ENCODE peak calls at places on chromosomes 1 and 21, in four cellular contexts. P is AG04450, J is stomach, H is fibroblast of lung. K is an unnamed sample.

GRCh38 chr1:2314297-2314802 is 77.0 kb downstream of the MORN1 start:
- DNase-seq in P (no peak), J (peak), H (peak), K (no peak)

GRCh38 chr1:32900956-32901822 is at the start of gene TMEM54:
- DNase-seq in P (no peak), J (peak), H (peak), K (no peak)

GRCh38 chr1:16023050-16023653 is 1.3 kb downstream of the CLCNKA start:
- DNase-seq in P (no peak), J (no peak), H (no peak), K (no peak)

GRCh38 chr1:89546934-89547562 is 22.4 kb downstream of the LRRC8B start:
- DNase-seq in P (no peak), J (no peak), H (no peak), K (no peak)

GRCh38 chr1:175865041-175865766 is 121.8 kb upstream of the TNR start:
- DNase-seq in P (no peak), J (no peak), H (no peak), K (no peak)

GRCh38 chr1:172397221-172397620 is 23.3 kb upstream of the C1orf105 start:
- DNase-seq in P (no peak), J (no peak), H (peak), K (peak)

GRCh38 chr1:15326691-15327530 is 79.9 kb downstream of the FHAD1 start:
- DNase-seq in P (no peak), J (peak), H (peak), K (peak)

GRCh38 chr1:17668638-17669175 is 86.4 kb upstream of the ACTL8 start:
- DNase-seq in P (no peak), J (no peak), H (no peak), K (no peak)

GRCh38 chr1:168876830-168877229 is 147.8 kb upstream of the DPT start:
- DNase-seq in P (no peak), J (no peak), H (no peak), K (no peak)

GRCh38 chr1:4371849-4372248 is 282.6 kb upstream of the AJAP1 start:
- DNase-seq in P (no peak), J (no peak), H (no peak), K (no peak)

GRCh38 chr1:180225403-180225802 is 4.7 kb upstream of the LHX4 start:
- DNase-seq in P (no peak), J (no peak), H (no peak), K (no peak)

GRCh38 chr1:198776602-198777029 is 137.8 kb downstream of the PTPRC start:
- DNase-seq in P (peak), J (no peak), H (peak), K (peak)

GRCh38 chr1:115642168-115643072 is 650 bp downstream of the VANGL1 start:
- DNase-seq in P (no peak), J (peak), H (peak), K (no peak)

GRCh38 chr1:169484683-169485426 is 889 bp downstream of the SLC19A2 start:
- DNase-seq in P (no peak), J (peak), H (peak), K (no peak)

GRCh38 chr1:156750932-156751723 is at the start of gene HDGF:
- DNase-seq in P (no peak), J (peak), H (peak), K (no peak)

GRCh38 chr1:86068841-86069756 is 87.5 kb downstream of the COL24A1 start:
- DNase-seq in P (no peak), J (no peak), H (peak), K (peak)

GRCh38 chr1:33943978-33944377 is 80.1 kb downstream of the HMGB4 start:
- DNase-seq in P (peak), J (no peak), H (peak), K (peak)

GRCh38 chr1:147919881-147920280 is 8.3 kb upstream of the GPR89B start:
- DNase-seq in P (no peak), J (no peak), H (no peak), K (no peak)

GRCh38 chr21:44966135-44967081 is 26.6 kb downstream of the SLX9 start:
- DNase-seq in P (no peak), J (no peak), H (no peak), K (no peak)

GRCh38 chr1:87916965-87917364 is 588.3 kb downstream of the LMO4 start:
- DNase-seq in P (no peak), J (no peak), H (no peak), K (no peak)

GRCh38 chr21:41783476-41784150 is 16.8 kb upstream of the RIPK4 start:
- DNase-seq in P (no peak), J (peak), H (no peak), K (peak)

GRCh38 chr1:157157481-157158190 is 19.4 kb upstream of the ETV3 start:
- DNase-seq in P (no peak), J (no peak), H (peak), K (no peak)

GRCh38 chr1:55472784-55473183 is 257.6 kb upstream of the USP24 start:
- DNase-seq in P (no peak), J (no peak), H (no peak), K (peak)

GRCh38 chr1:23470282-23471070 is 13.5 kb downstream of the ASAP3 start:
- DNase-seq in P (no peak), J (no peak), H (peak), K (peak)

GRCh38 chr1:116777831-116778830 is 23.9 kb downstream of the CD2 start:
- DNase-seq in P (no peak), J (no peak), H (peak), K (peak)

GRCh38 chr1:181768930-181769280 is 285.6 kb downstream of the CACNA1E start:
- DNase-seq in P (no peak), J (no peak), H (no peak), K (no peak)

GRCh38 chr1:44131411-44131810 is 10.0 kb downstream of the KLF18 start:
- DNase-seq in P (no peak), J (no peak), H (no peak), K (no peak)

GRCh38 chr21:15264084-15264483 is 199.3 kb upstream of the NRIP1 start:
- DNase-seq in P (no peak), J (no peak), H (no peak), K (no peak)

GRCh38 chr1:43858324-43858723 is 75.3 kb upstream of the ARTN start:
- DNase-seq in P (peak), J (peak), H (peak), K (peak)

GRCh38 chr1:94707321-94708298 is 112.5 kb upstream of the SLC44A3 start:
- DNase-seq in P (no peak), J (no peak), H (peak), K (no peak)

GRCh38 chr1:203563291-203563690 is 63.3 kb upstream of the ATP2B4 start:
- DNase-seq in P (no peak), J (no peak), H (no peak), K (no peak)

GRCh38 chr21:35976481-35976880 is 83.8 kb downstream of the SETD4 start:
- DNase-seq in P (no peak), J (no peak), H (no peak), K (no peak)

GRCh38 chr1:107829083-107829771 is 135.8 kb downstream of the VAV3 start:
- DNase-seq in P (no peak), J (no peak), H (no peak), K (peak)

GRCh38 chr1:43935711-43936427 is 2.3 kb downstream of the ARTN start:
- DNase-seq in P (no peak), J (peak), H (no peak), K (no peak)

GRCh38 chr1:29055160-29055559 is 68.5 kb downstream of the TMEM200B start:
- DNase-seq in P (no peak), J (no peak), H (no peak), K (no peak)

DNA sequence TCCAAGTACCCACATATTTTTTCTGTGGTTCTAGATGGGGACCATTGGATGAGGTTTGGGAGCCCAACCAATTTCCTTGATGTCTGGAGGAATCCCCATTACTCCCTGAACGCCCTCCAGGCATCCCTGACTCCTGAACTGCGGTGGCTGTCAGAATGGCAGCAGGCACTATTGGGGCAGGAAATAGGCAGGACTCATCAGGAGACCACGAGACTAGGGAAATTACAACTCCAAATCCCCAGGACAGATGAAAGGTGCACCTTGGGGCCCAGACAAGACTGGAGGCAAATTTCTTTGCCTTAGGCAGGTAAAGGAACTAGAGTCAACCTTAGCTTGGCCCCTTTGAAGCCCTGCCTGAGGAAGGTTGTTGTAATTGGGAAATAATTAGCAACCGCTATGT is 1.1 kb downstream of the CGN start:
- DNase-seq in P (no peak), J (no peak), H (no peak), K (no peak)
- H3K4me3 ChIP-seq in P (no peak), J (peak), H (no peak), K (no peak)

DNA sequence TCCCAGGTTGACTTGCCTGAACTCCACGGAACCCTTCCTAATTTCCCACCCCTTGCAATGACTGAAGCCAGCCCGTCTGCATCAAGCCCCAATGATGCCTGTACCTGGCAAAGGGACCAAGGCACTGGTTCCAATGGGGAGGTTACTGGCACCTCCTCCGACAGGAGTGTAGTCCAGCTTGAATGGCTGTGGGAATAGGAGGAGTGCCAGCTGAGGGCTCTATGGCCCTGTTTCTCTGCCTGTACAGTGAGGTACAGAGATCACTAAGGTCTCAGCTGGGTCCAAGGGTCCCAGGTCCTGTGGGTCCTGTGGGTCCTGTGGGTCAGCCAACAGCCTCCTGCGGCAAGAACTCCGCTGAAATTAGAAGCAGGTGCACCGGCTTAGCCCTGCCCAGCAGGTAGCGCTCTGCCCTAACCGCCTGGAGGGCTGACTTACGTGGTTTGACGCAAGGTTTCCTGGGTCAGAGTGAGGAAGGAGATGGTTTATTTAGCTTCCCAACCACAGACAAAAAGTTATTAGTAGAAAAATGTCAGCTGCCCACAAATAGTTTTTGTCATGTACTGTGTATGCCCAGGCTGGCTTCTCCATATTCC is 9.9 kb upstream of the SPRR4 start:
- DNase-seq in P (no peak), J (no peak), H (no peak), K (no peak)
- TF ChIP-seq CTCF in P (no peak), J (no peak), H (no peak), K (no peak)

GRCh38 chr1:152110860-152111514 is 4.3 kb downstream of the TCHH start:
- DNase-seq in P (no peak), J (no peak), H (peak), K (no peak)
- H3K4me3 ChIP-seq in P (peak), J (peak), H (peak), K (peak)

DNA sequence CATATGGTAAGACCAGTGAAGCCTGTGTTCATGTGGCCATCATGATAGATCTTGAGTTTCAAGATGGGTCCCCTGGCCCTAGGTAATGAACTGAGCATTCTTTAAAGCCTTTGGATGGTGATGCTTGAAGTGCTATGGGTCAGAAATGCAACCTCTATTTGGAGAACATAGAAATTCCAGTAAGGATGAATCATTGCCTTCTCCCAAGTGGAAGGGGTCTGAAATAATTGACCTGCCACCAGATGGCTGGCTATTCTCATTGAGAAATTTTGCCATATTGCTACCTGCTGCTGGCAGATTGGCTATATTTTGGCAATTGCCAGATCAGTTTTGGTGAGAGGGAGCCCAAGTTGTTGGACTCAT is 739 bp upstream of the IFI6 start:
- DNase-seq in P (no peak), J (no peak), H (peak), K (no peak)
- TF ChIP-seq CTCF in P (no peak), J (no peak), H (no peak), K (no peak)

DNA sequence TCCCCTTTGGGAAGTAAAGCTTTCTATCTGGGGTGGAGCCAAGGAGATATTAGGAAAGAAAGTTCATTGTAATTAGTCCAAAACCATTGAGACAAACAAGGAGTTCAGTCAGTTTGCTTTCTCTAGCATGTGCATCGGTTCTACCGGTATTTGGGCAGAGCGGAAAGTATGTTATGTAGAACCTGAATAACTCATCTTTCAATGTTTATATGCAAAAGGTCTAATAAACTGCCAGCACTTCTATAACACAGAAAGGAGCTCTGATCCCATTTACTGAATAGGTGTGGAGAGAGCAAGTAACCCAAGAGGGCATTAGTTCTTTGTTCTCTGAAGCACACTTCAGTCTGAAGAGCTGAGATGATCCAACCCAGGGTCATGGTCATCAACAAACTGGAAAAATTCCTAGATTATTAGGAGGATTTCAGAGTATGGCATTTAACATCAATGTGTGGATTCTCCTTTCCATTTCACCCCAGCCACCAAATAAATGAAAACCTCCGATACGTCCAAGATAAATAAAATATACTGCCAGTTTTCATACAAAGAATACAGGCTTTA is 3.6 kb downstream of the TGFB2 start:
- DNase-seq in P (no peak), J (no peak), H (no peak), K (no peak)
- H3K4me3 ChIP-seq in P (peak), J (peak), H (peak), K (peak)

DNA sequence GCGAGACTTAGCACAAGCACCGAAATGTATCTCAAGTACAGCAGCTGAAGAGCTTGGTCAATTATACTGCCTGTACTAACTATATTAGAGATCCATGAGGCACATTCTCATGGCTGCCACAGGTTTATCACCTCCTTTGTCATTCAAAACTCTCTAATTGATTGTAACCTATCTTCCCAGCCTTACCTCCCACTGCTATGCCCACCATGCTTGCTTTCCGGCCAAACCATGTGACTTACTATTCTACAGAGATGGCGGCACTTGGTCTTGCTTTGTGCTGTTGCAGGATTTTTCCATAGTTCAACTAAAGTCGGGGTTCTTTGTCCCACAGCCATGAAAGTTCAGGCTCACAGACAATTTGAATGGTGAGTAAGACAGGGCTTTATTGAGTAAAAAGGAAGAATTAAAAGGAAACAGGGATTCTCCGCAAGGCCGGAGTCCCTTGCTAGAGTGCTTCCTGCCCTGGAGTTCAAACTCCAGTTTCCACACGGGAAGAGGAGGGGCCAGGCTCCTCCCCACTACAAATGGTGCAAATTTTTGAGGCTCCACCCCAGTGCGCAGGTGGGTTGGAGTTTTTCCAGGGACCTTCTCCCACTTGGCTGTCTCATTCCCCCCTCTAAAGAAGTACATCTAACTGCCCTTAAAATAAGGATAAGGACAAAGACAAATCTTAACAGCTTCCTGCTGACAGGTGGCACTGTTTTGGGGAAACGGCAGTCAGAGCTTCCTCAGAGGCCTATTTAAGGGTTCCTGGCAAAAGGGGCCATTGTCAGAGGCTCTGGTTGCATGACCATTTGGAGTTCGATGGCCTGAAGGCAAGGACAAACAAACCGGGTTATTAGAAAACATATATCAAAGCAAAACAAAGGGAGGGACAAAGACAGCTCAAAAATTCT is 28.7 kb downstream of the FMO2 start:
- DNase-seq in P (no peak), J (no peak), H (no peak), K (no peak)
- TF ChIP-seq CTCF in P (no peak), J (no peak), H (no peak), K (no peak)

GRCh38 chr1:205528446-205528886 is 24.0 kb downstream of the CDK18 start:
- DNase-seq in P (no peak), J (no peak), H (no peak), K (no peak)
- H3K4me3 ChIP-seq in P (no peak), J (no peak), H (no peak), K (peak)

DNA sequence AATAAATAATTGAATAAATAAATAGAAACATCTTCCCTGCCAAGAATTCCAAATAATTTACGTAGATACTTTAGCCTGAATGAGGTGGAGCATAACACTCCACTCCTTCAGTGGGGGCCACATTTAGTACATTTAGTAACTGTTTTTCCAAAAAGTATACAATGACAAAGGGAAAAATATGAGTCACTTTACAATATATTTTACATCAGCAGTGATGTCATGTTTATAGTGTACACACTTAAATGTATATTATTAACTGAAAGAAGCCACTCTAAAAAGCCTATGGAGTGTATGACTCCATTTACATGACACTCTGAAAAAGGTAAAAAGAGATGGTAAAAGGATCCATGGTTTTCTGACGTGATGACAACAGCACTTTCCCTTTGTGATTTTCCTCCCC is 344.5 kb upstream of the GREM2 start:
- DNase-seq in P (no peak), J (no peak), H (no peak), K (no peak)
- TF ChIP-seq CTCF in P (no peak), J (no peak), H (no peak), K (no peak)